ENCODE peak calls at places on chromosomes 1 and 21, in six cellular contexts. M is cardiac fibroblast, F is right lobe of liver, R is HFF-Myc, B is fibroblast of pulmonary artery, Y is PC-9. C is an unnamed sample.
A peak's percentile ranks its signal among the peaks of the same experiment; 100 is the strongest.

GRCh38 chr1:165886988-165887387 is 59.6 kb downstream of the UCK2 start:
- DNase-seq in M (no peak), F (no peak), R (no peak), B (no peak), Y (no peak), C (peak; percentile 58)

GRCh38 chr1:32204943-32205361 is 519 bp upstream of the IQCC start:
- DNase-seq in M (no peak), F (no peak), R (no peak), B (no peak), Y (no peak), C (no peak)

GRCh38 chr1:62746086-62746808 is 37.7 kb upstream of the ATG4C start:
- DNase-seq in M (peak; percentile 77), F (no peak), R (peak; percentile 30), B (peak; percentile 75), Y (peak; percentile 39), C (peak; percentile 15)

GRCh38 chr1:66539491-66539890 is 5.5 kb downstream of the SGIP1 start:
- DNase-seq in M (no peak), F (no peak), R (no peak), B (no peak), Y (no peak), C (no peak)

GRCh38 chr1:76294470-76295194 is 220.1 kb downstream of the ST6GALNAC3 start:
- DNase-seq in M (no peak), F (no peak), R (no peak), B (no peak), Y (no peak), C (no peak)

GRCh38 chr1:193183019-193183643 is 3.3 kb downstream of the B3GALT2 start:
- DNase-seq in M (peak; percentile 82), F (no peak), R (peak; percentile 38), B (peak; percentile 78), Y (no peak), C (no peak)

GRCh38 chr21:32413697-32414578 is 1.4 kb downstream of the EVA1C start:
- DNase-seq in M (peak; percentile 36), F (no peak), R (no peak), B (peak; percentile 76), Y (no peak), C (no peak)

GRCh38 chr1:145959333-145959732 is 1.5 kb upstream of the LIX1L start:
- DNase-seq in M (no peak), F (no peak), R (no peak), B (no peak), Y (no peak), C (no peak)

GRCh38 chr21:45543710-45544448 is 1.6 kb upstream of the SLC19A1 start:
- DNase-seq in M (no peak), F (peak; percentile 58), R (no peak), B (no peak), Y (no peak), C (no peak)

GRCh38 chr21:31768720-31769119 is 36.8 kb upstream of the SCAF4 start:
- DNase-seq in M (no peak), F (no peak), R (no peak), B (no peak), Y (no peak), C (no peak)

GRCh38 chr1:232622378-232622777 is 7.6 kb downstream of the SIPA1L2 start:
- DNase-seq in M (no peak), F (no peak), R (no peak), B (no peak), Y (no peak), C (no peak)

GRCh38 chr1:201391651-201392511 is 7.2 kb downstream of the LAD1 start:
- DNase-seq in M (no peak), F (no peak), R (no peak), B (no peak), Y (no peak), C (no peak)

GRCh38 chr1:2571348-2571747 is 15.2 kb downstream of the TNFRSF14 start:
- DNase-seq in M (no peak), F (no peak), R (no peak), B (no peak), Y (no peak), C (no peak)

GRCh38 chr21:39525129-39525528 is 73.4 kb downstream of the SH3BGR start:
- DNase-seq in M (no peak), F (peak; percentile 81), R (no peak), B (no peak), Y (no peak), C (no peak)

GRCh38 chr1:228804640-228805413 is 69.5 kb downstream of the RHOU start:
- DNase-seq in M (no peak), F (no peak), R (no peak), B (peak; percentile 51), Y (no peak), C (no peak)

GRCh38 chr1:94823116-94823515 is 3.0 kb downstream of the SLC44A3 start:
- DNase-seq in M (no peak), F (no peak), R (no peak), B (no peak), Y (peak; percentile 68), C (no peak)

GRCh38 chr1:94819945-94820746 is at the start of gene SLC44A3:
- DNase-seq in M (peak; percentile 28), F (peak; percentile 74), R (no peak), B (peak; percentile 50), Y (peak; percentile 65), C (no peak)

GRCh38 chr1:94821636-94822305 is 1.6 kb downstream of the SLC44A3 start:
- DNase-seq in M (no peak), F (no peak), R (no peak), B (no peak), Y (no peak), C (peak; percentile 70)

GRCh38 chr1:94819584-94819944 is 593 bp upstream of the SLC44A3 start:
- DNase-seq in M (no peak), F (no peak), R (no peak), B (no peak), Y (no peak), C (no peak)

GRCh38 chr1:94820918-94821317 is 761 bp downstream of the SLC44A3 start:
- DNase-seq in M (no peak), F (no peak), R (no peak), B (no peak), Y (peak; percentile 61), C (no peak)
- H3K4me3 ChIP-seq in M (no peak overlapping the region), F (peak overlapping the region; percentile 64), R (peak overlapping the region; percentile 51), B (peak overlapping the region; percentile 62), Y (peak overlapping the region; percentile 96), C (peak overlapping the region; percentile 87)

GRCh38 chr1:85553416-85553815 is 27.1 kb upstream of the CCN1 start:
- DNase-seq in M (no peak), F (no peak), R (no peak), B (no peak), Y (no peak), C (no peak)

GRCh38 chr1:85559890-85560289 is 20.7 kb upstream of the CCN1 start:
- DNase-seq in M (no peak), F (no peak), R (no peak), B (no peak), Y (no peak), C (no peak)

GRCh38 chr1:85553936-85554335 is 26.6 kb upstream of the CCN1 start:
- DNase-seq in M (no peak), F (no peak), R (no peak), B (no peak), Y (no peak), C (no peak)

GRCh38 chr1:85554630-85555327 is 25.8 kb upstream of the CCN1 start:
- DNase-seq in M (peak; percentile 66), F (no peak), R (no peak), B (peak; percentile 54), Y (no peak), C (no peak)

DNA sequence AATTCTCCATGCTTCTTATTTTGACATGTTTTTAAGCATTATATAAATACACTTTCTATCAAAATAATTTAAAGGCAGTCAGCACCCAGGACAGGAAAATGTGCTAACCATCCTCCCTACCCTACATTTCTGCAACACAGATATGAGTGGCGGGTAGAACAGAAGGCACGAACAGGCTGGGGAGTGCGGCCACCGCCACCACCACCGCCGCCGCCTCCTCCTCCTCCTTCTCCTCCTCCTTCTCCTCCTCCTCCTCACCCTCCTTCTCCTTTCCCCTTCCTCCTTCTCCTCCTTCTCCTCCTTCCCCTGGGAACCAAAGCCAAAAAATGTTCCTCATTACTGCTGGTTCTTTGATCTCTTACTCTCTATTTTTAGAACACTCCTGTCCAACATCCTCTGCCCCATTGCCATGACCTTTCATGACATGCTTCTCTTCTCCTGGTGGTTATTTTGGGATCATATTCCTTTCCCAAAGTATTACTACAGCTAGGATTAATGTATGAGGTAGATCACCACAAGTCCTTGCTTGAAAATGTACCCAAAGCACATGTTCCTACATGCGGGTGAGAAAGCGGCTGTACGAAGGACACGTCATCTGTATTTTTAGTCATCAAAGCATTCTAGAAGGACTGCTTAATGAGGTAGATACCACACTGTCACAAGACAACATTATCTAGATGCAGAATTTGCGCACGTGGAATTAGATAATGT is 24.5 kb upstream of the CCN1 start:
- DNase-seq in M (no peak), F (no peak), R (no peak), B (no peak), Y (no peak), C (no peak)
- TF ChIP-seq CTCF in M (no peak), F (no peak), R (no peak), B (no peak), Y (no peak), C (no peak)

GRCh38 chr1:151871284-151872030 is 17.9 kb upstream of the THEM5 start:
- DNase-seq in M (no peak), F (no peak), R (no peak), B (no peak), Y (no peak), C (no peak)
- H3K4me3 ChIP-seq in M (no peak overlapping the region), F (no peak overlapping the region), R (no peak overlapping the region), B (no peak overlapping the region), Y (no peak overlapping the region), C (no peak overlapping the region)

GRCh38 chr1:109657395-109657794 is 1.5 kb downstream of the GSTM4 start:
- DNase-seq in M (no peak), F (no peak), R (no peak), B (no peak), Y (peak; percentile 13), C (no peak)

GRCh38 chr1:109653286-109653685 is 2.6 kb upstream of the GSTM4 start:
- DNase-seq in M (no peak), F (no peak), R (no peak), B (no peak), Y (peak; percentile 79), C (no peak)

GRCh38 chr1:109654519-109654918 is 1.4 kb upstream of the GSTM4 start:
- DNase-seq in M (no peak), F (no peak), R (no peak), B (no peak), Y (no peak), C (no peak)

GRCh38 chr1:109657970-109658369 is 2.1 kb downstream of the GSTM4 start:
- DNase-seq in M (no peak), F (no peak), R (no peak), B (no peak), Y (peak; percentile 21), C (no peak)

DNA sequence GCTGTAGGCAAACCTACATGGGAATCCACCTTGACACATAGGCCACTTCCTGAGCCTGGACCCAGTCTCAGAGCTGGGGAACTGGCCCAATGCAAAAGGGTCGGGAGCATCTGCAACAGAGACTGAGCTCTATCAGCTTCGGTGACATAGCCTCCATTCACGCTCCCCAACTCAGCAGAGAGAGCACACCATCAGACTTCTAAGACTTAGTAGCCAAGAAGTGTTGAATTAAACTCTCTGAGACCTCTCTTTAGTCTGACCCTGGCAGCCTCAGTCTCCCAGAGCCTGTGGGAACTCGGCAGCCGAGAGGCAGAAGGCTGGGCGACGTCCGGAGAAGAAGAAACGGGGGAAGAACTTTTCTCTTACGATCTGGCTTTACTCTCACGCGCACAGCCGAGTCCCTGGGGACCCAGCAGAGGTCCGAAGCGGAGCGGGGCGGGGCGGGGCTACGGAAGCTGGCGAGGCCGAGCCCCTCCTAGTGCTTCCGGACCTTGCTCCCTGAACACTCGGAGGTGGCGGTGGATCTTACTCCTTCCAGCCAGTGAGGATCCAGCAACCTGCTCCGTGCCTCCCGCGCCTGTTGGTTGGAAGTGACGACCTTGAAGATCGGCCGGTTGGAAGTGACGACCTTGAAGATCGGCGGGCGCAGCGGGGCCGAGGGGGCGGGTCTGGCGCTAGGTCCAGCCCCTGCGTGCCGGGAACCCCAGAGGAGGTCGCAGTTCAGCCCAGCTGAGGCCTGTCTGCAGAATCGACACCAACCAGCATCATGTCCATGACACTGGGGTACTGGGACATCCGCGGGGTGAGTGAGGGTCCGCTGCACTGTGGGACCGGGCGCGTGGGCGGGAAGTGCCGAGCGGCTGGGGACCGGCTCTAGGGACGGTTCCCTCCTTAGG is at the start of gene GSTM4:
- DNase-seq in M (peak; percentile 84), F (peak; percentile 89), R (no peak), B (peak; percentile 83), Y (peak; percentile 50), C (no peak)
- TF ChIP-seq CTCF in M (no peak), F (no peak), R (peak; percentile 19), B (no peak), Y (no peak), C (no peak)